ENCODE peak calls at places on chromosomes 2 and 18, in eight cellular contexts. K, Y, I, P, J, M, B and Z are unnamed samples.

GRCh38 chr2:239928457-239929350 is 96.4 kb downstream of the NDUFA10 start:
- DNase-seq in B (peak), Y (no peak), P (peak), I (no peak), M (peak), J (peak), K (no peak), Z (peak)

GRCh38 chr2:28828382-28828781 is 17.7 kb downstream of the SPDYA start:
- DNase-seq in K (no peak), P (no peak), Y (no peak), M (no peak), J (no peak), I (no peak), B (no peak), Z (no peak)

GRCh38 chr2:127561371-127561770 is 25.9 kb downstream of the MYO7B start:
- DNase-seq in I (no peak), M (no peak), Y (no peak), J (peak), K (no peak), P (no peak), B (no peak), Z (peak)

GRCh38 chr18:26434887-26435286 is 113.5 kb downstream of the KCTD1 start:
- DNase-seq in P (no peak), K (no peak), I (no peak), J (no peak), Y (no peak), M (no peak), B (no peak), Z (no peak)

GRCh38 chr2:217992061-217992460 is 10.7 kb downstream of the TNS1 start:
- DNase-seq in I (no peak), B (no peak), Y (no peak), P (no peak), K (no peak), J (peak), M (no peak), Z (peak)

GRCh38 chr2:214127178-214127970 is 283.5 kb upstream of the VWC2L start:
- DNase-seq in B (no peak), J (no peak), P (peak), I (no peak), Y (no peak), K (no peak), M (no peak), Z (no peak)

GRCh38 chr2:212725180-212725579 is 186.6 kb upstream of the ERBB4 start:
- DNase-seq in B (no peak), Y (no peak), K (no peak), P (no peak), I (no peak), J (no peak), M (no peak), Z (no peak)

GRCh38 chr2:71893646-71894045 is 254.0 kb downstream of the CYP26B1 start:
- DNase-seq in K (no peak), M (no peak), I (no peak), Y (no peak), P (no peak), B (no peak), J (no peak), Z (peak)

GRCh38 chr18:24342347-24342746 is 55.3 kb downstream of the OSBPL1A start:
- DNase-seq in J (no peak), Y (no peak), K (no peak), P (no peak), I (no peak), M (no peak), B (no peak), Z (no peak)

GRCh38 chr2:122743031-122743675 is 987.7 kb downstream of the TSN start:
- DNase-seq in K (no peak), M (no peak), P (no peak), I (no peak), B (no peak), J (no peak), Y (no peak), Z (no peak)

GRCh38 chr2:212177724-212178123 is 360.9 kb downstream of the ERBB4 start:
- DNase-seq in I (peak), P (peak), M (no peak), Y (no peak), K (no peak), B (no peak), J (no peak), Z (no peak)

GRCh38 chr2:64978514-64979268 is 10.5 kb upstream of the SLC1A4 start:
- DNase-seq in I (no peak), M (no peak), Y (no peak), B (no peak), P (peak), K (no peak), J (no peak), Z (no peak)

GRCh38 chr18:41064916-41065315 is 890.1 kb upstream of the PIK3C3 start:
- DNase-seq in M (no peak), I (no peak), J (no peak), B (no peak), Y (no peak), P (no peak), K (no peak), Z (no peak)

GRCh38 chr2:203730866-203731265 is 24.4 kb downstream of the CD28 start:
- DNase-seq in K (no peak), I (no peak), M (no peak), J (no peak), P (no peak), Y (no peak), B (no peak), Z (no peak)

GRCh38 chr18:43571078-43571689 is 293.9 kb upstream of the SYT4 start:
- DNase-seq in M (no peak), Y (no peak), I (peak), K (no peak), P (peak), B (peak), J (no peak), Z (no peak)

GRCh38 chr2:77008925-77009706 is 513.1 kb downstream of the LRRTM4 start:
- DNase-seq in J (no peak), Y (no peak), I (no peak), P (peak), K (no peak), M (no peak), B (no peak), Z (no peak)

GRCh38 chr2:151410485-151410833 is 757 bp downstream of the RIF1 start:
- DNase-seq in M (no peak), K (no peak), Y (no peak), B (peak), I (peak), J (no peak), P (peak), Z (no peak)

GRCh38 chr2:135874966-135875365 is 1.3 kb downstream of the MCM6 start:
- DNase-seq in K (no peak), P (no peak), J (no peak), Y (no peak), I (no peak), B (no peak), M (no peak), Z (no peak)

GRCh38 chr2:215430528-215431187 is 5.2 kb downstream of the FN1 start:
- DNase-seq in Y (no peak), J (no peak), B (no peak), I (no peak), P (no peak), K (no peak), M (no peak), Z (no peak)

GRCh38 chr2:1655461-1655860 is 88.9 kb downstream of the PXDN start:
- DNase-seq in P (no peak), K (no peak), M (peak), B (no peak), I (no peak), Y (no peak), J (peak), Z (no peak)

GRCh38 chr2:191218292-191218898 is 26.8 kb upstream of the MYO1B start:
- DNase-seq in Y (peak), I (peak), M (no peak), P (peak), K (no peak), J (no peak), B (peak), Z (no peak)

GRCh38 chr2:15620340-15620739 is 28.7 kb downstream of the DDX1 start:
- DNase-seq in I (no peak), K (no peak), P (no peak), J (no peak), M (no peak), B (no peak), Y (no peak), Z (no peak)

GRCh38 chr18:2655954-2656236 is 369 bp downstream of the SMCHD1 start:
- DNase-seq in P (peak), Y (no peak), K (no peak), I (no peak), B (no peak), M (peak), J (no peak), Z (no peak)

GRCh38 chr18:63292844-63293683 is 26.5 kb downstream of the BCL2 start:
- DNase-seq in M (no peak), I (no peak), J (peak), K (no peak), Y (no peak), B (no peak), P (no peak), Z (no peak)

GRCh38 chr18:35047697-35048292 is 6.6 kb downstream of the MAPRE2 start:
- DNase-seq in I (no peak), J (no peak), M (no peak), P (no peak), B (no peak), Y (no peak), K (no peak), Z (no peak)

GRCh38 chr2:88247531-88247930 is 77.4 kb downstream of the THNSL2 start:
- DNase-seq in K (no peak), M (no peak), B (no peak), I (no peak), Y (no peak), J (no peak), P (no peak), Z (no peak)

GRCh38 chr2:37143986-37144385 is 12.8 kb downstream of the EIF2AK2 start:
- DNase-seq in Y (no peak), P (no peak), I (no peak), M (no peak), J (no peak), B (no peak), K (no peak), Z (no peak)

GRCh38 chr18:31634331-31634713 is 42.6 kb downstream of the TTR start:
- DNase-seq in J (no peak), B (no peak), I (no peak), K (peak), Y (no peak), P (no peak), M (no peak), Z (no peak)

GRCh38 chr2:112150447-112150846 is 12.3 kb downstream of the FBLN7 start:
- DNase-seq in M (no peak), B (peak), P (no peak), I (no peak), K (no peak), J (no peak), Y (no peak), Z (no peak)

GRCh38 chr18:22066083-22066485 is 103.3 kb upstream of the GATA6 start:
- DNase-seq in K (no peak), Y (no peak), J (peak), M (no peak), I (peak), B (no peak), P (peak), Z (no peak)

GRCh38 chr2:231929961-231930600 is 3.9 kb upstream of the NPPC start:
- DNase-seq in Y (no peak), M (peak), K (no peak), B (peak), I (no peak), P (peak), J (peak), Z (peak)

DNA sequence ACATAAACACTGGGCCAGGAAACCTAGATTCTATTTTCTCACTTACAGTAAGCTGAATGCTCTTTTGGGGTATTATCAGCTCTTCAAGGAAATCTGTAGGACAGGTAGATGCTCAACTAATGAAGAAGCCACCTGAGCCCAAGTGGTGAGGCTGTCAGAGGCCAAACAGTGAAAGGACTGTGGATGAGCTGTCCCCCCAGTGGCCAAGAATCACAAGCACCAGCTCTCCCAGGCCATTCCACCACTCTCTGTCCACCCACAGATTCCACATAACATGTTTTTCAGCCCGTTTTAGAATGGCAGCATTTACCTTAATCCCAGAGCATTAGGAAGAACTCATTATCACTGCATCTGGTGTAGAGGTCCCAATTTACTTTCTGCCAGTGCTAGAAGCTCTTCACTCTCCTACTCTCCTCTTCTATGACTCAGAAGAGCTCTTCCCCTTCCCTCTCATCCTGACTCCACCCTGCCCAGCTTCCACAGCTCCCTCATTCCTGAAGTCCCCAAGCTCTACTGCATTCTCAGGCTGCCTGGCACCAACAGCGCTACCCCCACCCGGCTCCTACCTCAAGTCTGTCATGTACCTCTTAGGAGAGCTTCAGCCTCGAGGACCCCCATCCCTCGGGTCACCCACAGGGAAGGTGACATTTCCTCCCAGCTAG is 43.8 kb upstream of the GORASP2 start:
- DNase-seq in M (no peak), P (peak), K (no peak), J (no peak), Y (no peak), B (no peak), I (no peak), Z (no peak)
- TF ChIP-seq CTCF in M (no peak), P (peak), K (no peak), J (no peak), Y (no peak), B (no peak), I (no peak), Z (no peak)

GRCh38 chr2:141021109-141021508 is 1109.7 kb downstream of the LRP1B start:
- DNase-seq in Y (no peak), J (no peak), K (no peak), B (no peak), M (no peak), I (no peak), P (no peak), Z (no peak)
- H3K27ac ChIP-seq in Y (no peak), J (no peak), K (no peak), B (no peak), M (no peak), I (no peak), P (no peak), Z (peak)

GRCh38 chr18:56662902-56663301 is 11.7 kb downstream of the WDR7 start:
- DNase-seq in J (no peak), P (no peak), K (no peak), I (no peak), M (no peak), Y (no peak), B (no peak), Z (no peak)
- TF ChIP-seq POLR2AphosphoS5 in J (no peak), P (no peak), K (no peak), I (no peak), M (no peak), Y (no peak), B (no peak), Z (no peak)

DNA sequence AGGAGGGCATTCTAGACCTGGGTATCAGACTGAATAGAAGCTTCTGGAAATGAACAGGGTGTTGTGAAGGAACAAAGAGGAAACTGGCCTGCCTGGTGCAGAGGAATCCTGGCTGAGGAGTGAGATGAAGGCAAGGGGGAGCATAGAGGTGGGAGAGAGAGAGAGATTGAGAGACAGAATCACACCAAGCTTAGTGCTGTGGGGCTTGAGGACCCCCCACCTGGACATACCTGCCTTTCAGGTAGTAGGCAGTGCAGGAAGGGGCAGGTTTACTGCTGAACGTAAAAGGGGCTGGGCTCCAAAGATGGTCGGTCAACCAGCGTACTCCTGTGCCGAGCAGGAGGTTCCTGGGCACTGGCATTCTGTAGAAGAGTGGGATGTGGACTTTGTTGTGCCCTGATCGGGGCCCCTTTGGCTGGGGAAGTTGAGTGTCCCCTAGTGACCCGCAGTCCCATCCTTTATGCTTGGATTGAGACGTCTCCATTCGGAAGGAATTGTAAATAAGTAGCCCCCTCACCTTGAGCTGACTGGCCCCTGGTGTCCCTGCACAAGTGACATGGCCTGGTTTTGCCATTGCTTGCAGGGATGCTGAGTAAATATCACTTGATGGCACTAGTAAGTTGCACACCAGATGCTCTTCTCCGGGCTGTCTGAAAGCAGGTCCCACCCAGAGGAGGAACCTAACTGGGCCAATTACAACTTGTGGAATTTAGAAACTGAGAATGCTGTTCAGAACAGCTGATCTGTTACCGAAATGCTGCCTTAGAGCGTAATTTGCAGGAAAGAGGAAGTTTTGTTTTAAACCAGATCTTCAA is 1.4 kb downstream of the UBE2F start:
- DNase-seq in J (peak), P (peak), B (no peak), K (peak), I (peak), M (peak), Y (no peak), Z (peak)
- TF ChIP-seq CTCF in J (no peak), P (no peak), B (no peak), K (peak), I (peak), M (no peak), Y (no peak), Z (no peak)

GRCh38 chr2:113157897-113158753 is 15.6 kb upstream of the PSD4 start:
- DNase-seq in M (no peak), J (no peak), K (no peak), I (no peak), Y (no peak), P (no peak), B (no peak), Z (no peak)
- H3K27ac ChIP-seq in M (no peak), J (peak), K (no peak), I (peak), Y (no peak), P (no peak), B (peak), Z (peak)

GRCh38 chr2:20371656-20372055 is 21.0 kb upstream of the PUM2 start:
- DNase-seq in B (no peak), K (no peak), Y (no peak), M (no peak), P (no peak), I (no peak), J (no peak), Z (peak)
- TF ChIP-seq POLR2AphosphoS5 in B (no peak), K (no peak), Y (no peak), M (no peak), P (no peak), I (no peak), J (no peak), Z (no peak)